ENCODE peak calls at places on chromosomes 5 and 9, in nine cellular contexts. N is GM23338; I is pancreas; Q is H1; H is lower lobe of right lung; U is CD8-positive, alpha-beta memory T cell; V is GM23248; F is psoas muscle; P is Panc1. T is an unnamed sample.

GRCh38 chr9:16236326-16236725 is 634.1 kb downstream of the BNC2 start:
- DNase-seq in N (no peak), I (no peak), Q (no peak), H (no peak), U (no peak), V (peak; percentile 90), F (no peak), P (no peak), T (no peak)

GRCh38 chr5:174732040-174733020 is 7.9 kb downstream of the MSX2 start:
- DNase-seq in N (peak; percentile 63), I (no peak), Q (peak; percentile 68), H (no peak), U (no peak), V (no peak), F (no peak), P (no peak), T (no peak)

GRCh38 chr9:111728143-111728542 is 66.6 kb downstream of the SHOC1 start:
- DNase-seq in N (no peak), I (no peak), Q (no peak), H (no peak), U (no peak), V (no peak), F (no peak), P (no peak), T (no peak)

GRCh38 chr5:168291281-168291960 is at the start of gene WWC1:
- DNase-seq in N (peak; percentile 89), I (peak; percentile 88), Q (peak; percentile 92), H (peak; percentile 91), U (peak; percentile 30), V (peak; percentile 77), F (peak; percentile 14), P (no peak), T (peak; percentile 62)

GRCh38 chr5:177444106-177445051 is 2.2 kb upstream of the PRR7 start:
- DNase-seq in N (no peak), I (no peak), Q (no peak), H (no peak), U (no peak), V (no peak), F (no peak), P (no peak), T (no peak)

GRCh38 chr9:137458194-137459146 is 664 bp downstream of the NSMF start:
- DNase-seq in N (peak; percentile 45), I (peak; percentile 54), Q (no peak), H (peak; percentile 57), U (no peak), V (peak; percentile 63), F (peak; percentile 34), P (no peak), T (no peak)

GRCh38 chr9:110058304-110058953 is 149.5 kb downstream of the C9orf152 start:
- DNase-seq in N (peak; percentile 94), I (peak; percentile 28), Q (peak; percentile 69), H (no peak), U (no peak), V (no peak), F (peak; percentile 29), P (no peak), T (peak; percentile 16)

GRCh38 chr5:148312159-148312558 is at the start of gene SPINK7:
- DNase-seq in N (no peak), I (no peak), Q (no peak), H (no peak), U (no peak), V (no peak), F (no peak), P (no peak), T (no peak)

GRCh38 chr5:66909364-66909763 is 287.2 kb downstream of the CD180 start:
- DNase-seq in N (no peak), I (no peak), Q (no peak), H (no peak), U (no peak), V (peak; percentile 9), F (no peak), P (no peak), T (no peak)

GRCh38 chr9:125258832-125259534 is 2.6 kb upstream of the GAPVD1 start:
- DNase-seq in N (no peak), I (no peak), Q (no peak), H (no peak), U (no peak), V (no peak), F (no peak), P (no peak), T (no peak)

GRCh38 chr9:111874500-111874899 is 22.1 kb upstream of the UGCG start:
- DNase-seq in N (no peak), I (no peak), Q (no peak), H (no peak), U (no peak), V (no peak), F (no peak), P (no peak), T (no peak)

GRCh38 chr5:170986598-170986997 is 124.8 kb downstream of the RANBP17 start:
- DNase-seq in N (no peak), I (no peak), Q (no peak), H (no peak), U (no peak), V (peak; percentile 31), F (no peak), P (no peak), T (no peak)

GRCh38 chr5:178231736-178232123 is 872 bp downstream of the PHYKPL start:
- DNase-seq in N (no peak), I (no peak), Q (no peak), H (no peak), U (no peak), V (no peak), F (no peak), P (no peak), T (no peak)

GRCh38 chr5:72951850-72952468 is 3.9 kb upstream of the FCHO2 start:
- DNase-seq in N (no peak), I (no peak), Q (no peak), H (no peak), U (no peak), V (peak; percentile 87), F (no peak), P (peak; percentile 81), T (no peak)

GRCh38 chr9:134623408-134624066 is 18.1 kb upstream of the COL5A1 start:
- DNase-seq in N (no peak), I (no peak), Q (no peak), H (peak; percentile 33), U (no peak), V (peak; percentile 93), F (no peak), P (no peak), T (no peak)

GRCh38 chr9:37953775-37954437 is 50.0 kb upstream of the SLC25A51 start:
- DNase-seq in N (no peak), I (no peak), Q (no peak), H (peak; percentile 34), U (no peak), V (peak; percentile 98), F (peak; percentile 51), P (peak; percentile 73), T (no peak)

DNA sequence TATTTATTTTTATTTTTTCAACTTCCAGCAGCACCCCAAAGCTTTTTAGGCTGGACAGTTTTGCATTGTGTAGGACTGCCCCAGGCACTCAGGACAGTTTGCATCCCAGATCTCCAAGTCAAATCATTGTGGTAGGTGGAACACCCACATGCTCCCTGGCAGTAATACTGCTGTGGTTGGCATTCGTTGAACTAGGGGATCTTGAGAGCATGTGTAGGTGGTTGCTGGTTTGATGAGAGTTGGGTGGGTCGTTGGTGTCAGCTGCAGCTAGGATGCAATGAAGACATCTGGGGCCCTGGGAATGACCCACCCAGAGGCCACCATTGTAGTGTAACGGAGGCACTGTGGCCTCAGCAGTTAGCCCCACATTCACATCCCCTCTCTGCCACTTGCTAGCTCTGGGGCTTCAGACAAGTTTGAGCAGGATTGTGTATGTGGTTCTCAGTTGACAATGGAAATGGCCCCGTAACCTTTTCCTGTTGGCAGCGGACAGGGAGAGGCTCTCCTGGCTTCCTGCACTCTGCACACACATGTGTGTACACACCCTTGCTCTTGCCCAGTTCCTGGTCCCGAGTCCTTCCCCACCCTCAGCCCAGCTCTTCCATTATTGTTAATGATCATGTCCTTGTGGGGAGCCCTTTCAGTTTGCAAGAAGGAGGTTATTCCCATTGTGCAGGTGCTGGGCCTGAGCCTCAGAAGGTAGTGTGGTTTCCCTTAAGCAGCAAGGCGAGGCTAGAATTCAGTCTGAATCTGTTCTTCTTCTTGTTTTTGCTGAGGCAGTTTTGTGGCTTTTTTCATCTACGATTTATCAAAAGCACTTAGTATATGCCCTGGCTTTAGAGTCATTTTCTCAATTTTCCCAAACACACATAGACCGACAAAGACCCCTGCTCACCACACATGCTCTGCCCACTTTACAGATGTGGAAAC is 46.5 kb downstream of the PPARGC1B start:
- DNase-seq in N (no peak), I (no peak), Q (no peak), H (no peak), U (no peak), V (no peak), F (no peak), P (no peak), T (no peak)
- H3K27ac ChIP-seq in N (no peak overlapping the region), I (no peak overlapping the region), Q (no peak overlapping the region), H (no peak overlapping the region), U (no peak overlapping the region), V (no peak overlapping the region), F (peak overlapping the region; percentile 68), P (no peak overlapping the region), T (no peak overlapping the region)

GRCh38 chr5:56161927-56162326 is 71.2 kb downstream of the ANKRD55 start:
- DNase-seq in N (no peak), I (no peak), Q (no peak), H (no peak), U (no peak), V (no peak), F (no peak), P (no peak), T (no peak)

GRCh38 chr5:56167522-56167921 is 65.6 kb downstream of the ANKRD55 start:
- DNase-seq in N (no peak), I (no peak), Q (no peak), H (no peak), U (no peak), V (no peak), F (no peak), P (no peak), T (no peak)

GRCh38 chr5:56166671-56167070 is 66.5 kb downstream of the ANKRD55 start:
- DNase-seq in N (no peak), I (no peak), Q (no peak), H (no peak), U (no peak), V (peak; percentile 47), F (no peak), P (no peak), T (no peak)

GRCh38 chr5:56161446-56161838 is 71.7 kb downstream of the ANKRD55 start:
- DNase-seq in N (no peak), I (no peak), Q (no peak), H (no peak), U (no peak), V (no peak), F (no peak), P (no peak), T (no peak)

GRCh38 chr5:56164371-56164770 is 68.8 kb downstream of the ANKRD55 start:
- DNase-seq in N (no peak), I (no peak), Q (no peak), H (no peak), U (no peak), V (no peak), F (no peak), P (no peak), T (no peak)
- H3K4me1 ChIP-seq in N (no peaks in the 10 kb centered on the region), I (no peaks in the 10 kb centered on the region), Q (no peaks in the 10 kb centered on the region), H (peaks cover 40% of the 10 kb centered on the region), U (peaks cover 15% of the 10 kb centered on the region), V (peaks cover 19% of the 10 kb centered on the region), F (no peaks in the 10 kb centered on the region), P (no peaks in the 10 kb centered on the region), T (peaks cover 42% of the 10 kb centered on the region)

GRCh38 chr5:95697781-95698681 is 15.2 kb upstream of the SPATA9 start:
- DNase-seq in N (no peak), I (no peak), Q (no peak), H (no peak), U (no peak), V (peak; percentile 8), F (no peak), P (no peak), T (no peak)
- H3K27ac ChIP-seq in N (no peak overlapping the region), I (no peak overlapping the region), Q (no peak overlapping the region), H (no peak overlapping the region), U (peak overlapping the region; percentile 27), V (no peak overlapping the region), F (no peak overlapping the region), P (peak overlapping the region; percentile 61), T (no peak overlapping the region)

GRCh38 chr9:115232375-115232774 is 114.4 kb upstream of the TNC start:
- DNase-seq in N (no peak), I (no peak), Q (no peak), H (no peak), U (no peak), V (no peak), F (no peak), P (no peak), T (no peak)
- H3K4me1 ChIP-seq in N (no peaks in the 10 kb centered on the region), I (no peaks in the 10 kb centered on the region), Q (no peaks in the 10 kb centered on the region), H (no peaks in the 10 kb centered on the region), U (no peaks in the 10 kb centered on the region), V (peaks cover 10% of the 10 kb centered on the region), F (no peaks in the 10 kb centered on the region), P (no peaks in the 10 kb centered on the region), T (no peaks in the 10 kb centered on the region)